ENCODE peak calls at places on chromosome 14, in ten cellular contexts. One of them, this sample, is unnamed.

GRCh38 chr14:77843155-77843554 is 43.2 kb downstream of the ADCK1 start:
- DNase-seq in Peyer's patch: no peak
- DNase-seq in IMR-90: no peak
- DNase-seq in ovary: no peak
- DNase-seq in stomach: no peak
- DNase-seq in neural progenitor cell: no peak
- DNase-seq in A549: no peak
- DNase-seq in CD8-positive, alpha-beta T cell: no peak
- DNase-seq in hepatocyte: no peak
- DNase-seq in uterus: no peak
- DNase-seq in this sample: no peak

GRCh38 chr14:65095633-65096205 is 6.6 kb downstream of the MAX start:
- DNase-seq in IMR-90: peak; percentile 74
- DNase-seq in uterus: peak; percentile 77
- DNase-seq in ovary: peak; percentile 59
- DNase-seq in CD8-positive, alpha-beta T cell: no peak
- DNase-seq in A549: no peak
- DNase-seq in stomach: peak; percentile 72
- DNase-seq in neural progenitor cell: no peak
- DNase-seq in hepatocyte: peak; percentile 53
- DNase-seq in Peyer's patch: no peak
- DNase-seq in this sample: peak; percentile 88

GRCh38 chr14:61866932-61867920 is 105.0 kb downstream of the SNAPC1 start:
- DNase-seq in Peyer's patch: no peak
- DNase-seq in stomach: no peak
- DNase-seq in hepatocyte: no peak
- DNase-seq in neural progenitor cell: no peak
- DNase-seq in CD8-positive, alpha-beta T cell: no peak
- DNase-seq in IMR-90: peak; percentile 4
- DNase-seq in uterus: no peak
- DNase-seq in ovary: no peak
- DNase-seq in A549: peak; percentile 33
- DNase-seq in this sample: no peak

GRCh38 chr14:102427642-102428041 is 64.9 kb downstream of the TECPR2 start:
- DNase-seq in neural progenitor cell: no peak
- DNase-seq in Peyer's patch: no peak
- DNase-seq in A549: no peak
- DNase-seq in uterus: no peak
- DNase-seq in CD8-positive, alpha-beta T cell: no peak
- DNase-seq in IMR-90: no peak
- DNase-seq in stomach: no peak
- DNase-seq in hepatocyte: no peak
- DNase-seq in ovary: no peak
- DNase-seq in this sample: no peak

GRCh38 chr14:71497645-71498086 is 434.6 kb upstream of the RGS6 start:
- DNase-seq in IMR-90: peak; percentile 82
- DNase-seq in uterus: no peak
- DNase-seq in A549: no peak
- DNase-seq in stomach: no peak
- DNase-seq in neural progenitor cell: no peak
- DNase-seq in hepatocyte: no peak
- DNase-seq in ovary: no peak
- DNase-seq in Peyer's patch: no peak
- DNase-seq in CD8-positive, alpha-beta T cell: no peak
- DNase-seq in this sample: no peak

GRCh38 chr14:63760014-63760413 is 32.1 kb upstream of the SGPP1 start:
- DNase-seq in A549: no peak
- DNase-seq in CD8-positive, alpha-beta T cell: no peak
- DNase-seq in stomach: no peak
- DNase-seq in neural progenitor cell: no peak
- DNase-seq in ovary: no peak
- DNase-seq in IMR-90: no peak
- DNase-seq in Peyer's patch: no peak
- DNase-seq in hepatocyte: no peak
- DNase-seq in uterus: no peak
- DNase-seq in this sample: no peak

GRCh38 chr14:104678346-104678745 is 11.1 kb upstream of the INF2 start:
- DNase-seq in hepatocyte: peak; percentile 74
- DNase-seq in uterus: peak; percentile 59
- DNase-seq in IMR-90: peak; percentile 34
- DNase-seq in A549: no peak
- DNase-seq in Peyer's patch: peak; percentile 22
- DNase-seq in neural progenitor cell: peak; percentile 57
- DNase-seq in stomach: no peak
- DNase-seq in CD8-positive, alpha-beta T cell: no peak
- DNase-seq in ovary: no peak
- DNase-seq in this sample: peak; percentile 35

GRCh38 chr14:64721899-64722298 is 17.7 kb downstream of the PLEKHG3 start:
- DNase-seq in CD8-positive, alpha-beta T cell: no peak
- DNase-seq in Peyer's patch: no peak
- DNase-seq in hepatocyte: no peak
- DNase-seq in ovary: peak; percentile 7
- DNase-seq in stomach: no peak
- DNase-seq in uterus: no peak
- DNase-seq in IMR-90: no peak
- DNase-seq in neural progenitor cell: no peak
- DNase-seq in A549: no peak
- DNase-seq in this sample: no peak

GRCh38 chr14:63893701-63894458 is 41.1 kb downstream of the SYNE2 start:
- DNase-seq in A549: peak; percentile 45
- DNase-seq in neural progenitor cell: peak; percentile 34
- DNase-seq in ovary: peak; percentile 47
- DNase-seq in stomach: peak; percentile 29
- DNase-seq in hepatocyte: peak; percentile 38
- DNase-seq in IMR-90: peak; percentile 91
- DNase-seq in CD8-positive, alpha-beta T cell: no peak
- DNase-seq in uterus: peak; percentile 77
- DNase-seq in Peyer's patch: no peak
- DNase-seq in this sample: peak; percentile 98

GRCh38 chr14:75315143-75315542 is 36.5 kb downstream of the FOS start:
- DNase-seq in ovary: no peak
- DNase-seq in IMR-90: peak; percentile 52
- DNase-seq in CD8-positive, alpha-beta T cell: no peak
- DNase-seq in Peyer's patch: no peak
- DNase-seq in neural progenitor cell: no peak
- DNase-seq in A549: no peak
- DNase-seq in hepatocyte: no peak
- DNase-seq in uterus: no peak
- DNase-seq in stomach: peak; percentile 54
- DNase-seq in this sample: no peak

GRCh38 chr14:55807536-55807935 is 227.5 kb downstream of the KTN1 start:
- DNase-seq in IMR-90: no peak
- DNase-seq in hepatocyte: no peak
- DNase-seq in Peyer's patch: no peak
- DNase-seq in CD8-positive, alpha-beta T cell: no peak
- DNase-seq in neural progenitor cell: no peak
- DNase-seq in stomach: no peak
- DNase-seq in ovary: no peak
- DNase-seq in uterus: no peak
- DNase-seq in A549: no peak
- DNase-seq in this sample: no peak

GRCh38 chr14:24339284-24340151 is at the start of gene RIPK3:
- DNase-seq in uterus: no peak
- DNase-seq in ovary: no peak
- DNase-seq in neural progenitor cell: peak; percentile 60
- DNase-seq in A549: no peak
- DNase-seq in Peyer's patch: peak; percentile 84
- DNase-seq in stomach: peak; percentile 80
- DNase-seq in CD8-positive, alpha-beta T cell: peak; percentile 69
- DNase-seq in hepatocyte: peak; percentile 70
- DNase-seq in IMR-90: no peak
- DNase-seq in this sample: no peak

GRCh38 chr14:90444077-90444696 is 47.4 kb downstream of the CALM1 start:
- DNase-seq in A549: no peak
- DNase-seq in ovary: no peak
- DNase-seq in uterus: no peak
- DNase-seq in Peyer's patch: no peak
- DNase-seq in hepatocyte: peak; percentile 85
- DNase-seq in IMR-90: no peak
- DNase-seq in stomach: no peak
- DNase-seq in CD8-positive, alpha-beta T cell: no peak
- DNase-seq in neural progenitor cell: no peak
- DNase-seq in this sample: peak; percentile 14

GRCh38 chr14:90721619-90722305 is 94.5 kb downstream of the TTC7B start:
- DNase-seq in stomach: no peak
- DNase-seq in CD8-positive, alpha-beta T cell: no peak
- DNase-seq in ovary: no peak
- DNase-seq in uterus: no peak
- DNase-seq in Peyer's patch: no peak
- DNase-seq in A549: no peak
- DNase-seq in hepatocyte: no peak
- DNase-seq in neural progenitor cell: no peak
- DNase-seq in IMR-90: peak; percentile 68
- DNase-seq in this sample: no peak

GRCh38 chr14:31880935-31881334 is 196.2 kb upstream of the ARHGAP5 start:
- DNase-seq in A549: peak; percentile 46
- DNase-seq in IMR-90: peak; percentile 90
- DNase-seq in hepatocyte: peak; percentile 47
- DNase-seq in stomach: no peak
- DNase-seq in uterus: no peak
- DNase-seq in ovary: no peak
- DNase-seq in Peyer's patch: no peak
- DNase-seq in neural progenitor cell: no peak
- DNase-seq in CD8-positive, alpha-beta T cell: no peak
- DNase-seq in this sample: peak; percentile 92

GRCh38 chr14:104110491-104111209 is 25.1 kb downstream of the ASPG start:
- DNase-seq in ovary: no peak
- DNase-seq in stomach: peak; percentile 25
- DNase-seq in CD8-positive, alpha-beta T cell: no peak
- DNase-seq in uterus: no peak
- DNase-seq in IMR-90: no peak
- DNase-seq in hepatocyte: no peak
- DNase-seq in A549: no peak
- DNase-seq in Peyer's patch: no peak
- DNase-seq in neural progenitor cell: no peak
- DNase-seq in this sample: no peak

GRCh38 chr14:103386632-103387329 is 1.6 kb downstream of the MARK3 start:
- DNase-seq in Peyer's patch: no peak
- DNase-seq in neural progenitor cell: peak; percentile 61
- DNase-seq in ovary: no peak
- DNase-seq in stomach: no peak
- DNase-seq in IMR-90: peak; percentile 35
- DNase-seq in uterus: no peak
- DNase-seq in A549: no peak
- DNase-seq in hepatocyte: no peak
- DNase-seq in CD8-positive, alpha-beta T cell: no peak
- DNase-seq in this sample: no peak

DNA sequence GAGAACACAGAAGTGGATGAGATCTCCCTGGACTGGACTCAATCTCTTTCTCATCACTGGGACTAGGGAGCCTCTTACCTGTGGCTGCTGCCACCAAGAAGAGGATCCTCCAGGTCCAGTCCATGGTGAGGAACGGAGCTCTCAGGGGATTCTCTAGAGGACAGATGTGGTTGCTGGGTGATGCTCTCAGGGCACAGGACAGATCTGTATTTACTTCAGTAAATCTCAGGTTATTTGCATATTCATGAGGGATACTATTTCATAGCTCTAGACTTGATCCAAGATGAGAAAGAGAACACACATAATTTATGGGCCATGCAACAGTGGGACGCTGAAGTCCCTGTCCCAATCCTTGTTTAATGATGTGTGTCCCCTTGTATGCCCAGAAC is 460.5 kb downstream of the TMEM121 start:
- DNase-seq in uterus: no peak
- DNase-seq in Peyer's patch: no peak
- DNase-seq in A549: no peak
- DNase-seq in CD8-positive, alpha-beta T cell: no peak
- DNase-seq in neural progenitor cell: no peak
- DNase-seq in ovary: no peak
- DNase-seq in stomach: no peak
- DNase-seq in hepatocyte: no peak
- DNase-seq in IMR-90: no peak
- DNase-seq in this sample: no peak
- H3K4me1 ChIP-seq in uterus: no peaks in the 10 kb centered on the region
- H3K4me1 ChIP-seq in Peyer's patch: no peaks in the 10 kb centered on the region
- H3K4me1 ChIP-seq in A549: no peaks in the 10 kb centered on the region
- H3K4me1 ChIP-seq in CD8-positive, alpha-beta T cell: peaks cover 54% of the 10 kb centered on the region
- H3K4me1 ChIP-seq in neural progenitor cell: no peaks in the 10 kb centered on the region
- H3K4me1 ChIP-seq in ovary: no peaks in the 10 kb centered on the region
- H3K4me1 ChIP-seq in stomach: no peaks in the 10 kb centered on the region
- H3K4me1 ChIP-seq in hepatocyte: no peaks in the 10 kb centered on the region
- H3K4me1 ChIP-seq in IMR-90: no peaks in the 10 kb centered on the region
- H3K4me1 ChIP-seq in this sample: no peaks in the 10 kb centered on the region

GRCh38 chr14:106844608-106845285 is 1318.4 kb downstream of the TMEM121 start:
- DNase-seq in ovary: peak; percentile 85
- DNase-seq in stomach: peak; percentile 64
- DNase-seq in CD8-positive, alpha-beta T cell: peak; percentile 59
- DNase-seq in hepatocyte: no peak
- DNase-seq in IMR-90: no peak
- DNase-seq in uterus: peak; percentile 69
- DNase-seq in neural progenitor cell: no peak
- DNase-seq in Peyer's patch: peak; percentile 86
- DNase-seq in A549: peak; percentile 58
- DNase-seq in this sample: no peak
- H3K9me3 ChIP-seq in ovary: no peaks in the 10 kb centered on the region
- H3K9me3 ChIP-seq in stomach: no peaks in the 10 kb centered on the region
- H3K9me3 ChIP-seq in CD8-positive, alpha-beta T cell: no peaks in the 10 kb centered on the region
- H3K9me3 ChIP-seq in hepatocyte: no peaks in the 10 kb centered on the region
- H3K9me3 ChIP-seq in IMR-90: peaks cover 23% of the 10 kb centered on the region
- H3K9me3 ChIP-seq in uterus: no peaks in the 10 kb centered on the region
- H3K9me3 ChIP-seq in neural progenitor cell: peaks cover 17% of the 10 kb centered on the region
- H3K9me3 ChIP-seq in Peyer's patch: no peaks in the 10 kb centered on the region
- H3K9me3 ChIP-seq in A549: no peaks in the 10 kb centered on the region
- H3K9me3 ChIP-seq in this sample: peaks cover 3% of the 10 kb centered on the region

DNA sequence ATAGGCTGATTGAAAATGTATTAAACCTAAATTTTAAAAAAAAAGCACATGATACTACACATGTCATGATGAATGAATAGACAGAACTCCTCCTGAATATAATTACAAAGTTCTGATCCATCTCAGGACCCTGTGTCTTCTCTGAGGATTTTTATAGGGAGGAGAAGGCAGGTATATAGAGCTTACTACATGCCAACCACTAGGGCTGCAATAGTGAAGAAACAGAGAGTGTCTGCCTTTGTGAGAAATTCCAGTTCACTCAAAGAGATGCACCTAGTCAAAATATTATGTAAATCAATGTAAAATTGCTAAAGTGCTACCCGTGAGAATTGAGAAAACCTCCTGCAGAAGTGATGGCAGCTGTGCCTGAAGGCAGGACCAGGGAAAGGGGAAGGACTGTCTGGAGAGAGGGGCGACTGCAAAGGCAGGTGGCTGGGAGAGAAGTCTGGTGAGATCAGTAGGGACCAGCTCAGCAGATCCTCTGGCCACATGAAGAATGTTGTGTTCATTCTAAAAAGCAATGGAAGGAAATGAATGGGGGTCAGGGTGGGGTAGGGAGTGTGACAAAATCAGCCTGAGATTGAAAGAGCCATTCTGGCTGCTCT is 15.1 kb downstream of the ABHD4 start:
- DNase-seq in ovary: no peak
- DNase-seq in IMR-90: no peak
- DNase-seq in A549: no peak
- DNase-seq in CD8-positive, alpha-beta T cell: no peak
- DNase-seq in uterus: no peak
- DNase-seq in neural progenitor cell: no peak
- DNase-seq in hepatocyte: no peak
- DNase-seq in stomach: no peak
- DNase-seq in Peyer's patch: no peak
- DNase-seq in this sample: no peak
- TF ChIP-seq CTCF in ovary: no peak
- TF ChIP-seq CTCF in IMR-90: peak; percentile 34
- TF ChIP-seq CTCF in A549: no peak
- TF ChIP-seq CTCF in CD8-positive, alpha-beta T cell: no peak
- TF ChIP-seq CTCF in uterus: no peak
- TF ChIP-seq CTCF in neural progenitor cell: peak; percentile 9
- TF ChIP-seq CTCF in hepatocyte: peak; percentile 13
- TF ChIP-seq CTCF in stomach: no peak
- TF ChIP-seq CTCF in Peyer's patch: no peak
- TF ChIP-seq CTCF in this sample: peak; percentile 3

GRCh38 chr14:96080571-96080970 is 41.4 kb downstream of the C14orf132 start:
- DNase-seq in hepatocyte: no peak
- DNase-seq in ovary: no peak
- DNase-seq in A549: no peak
- DNase-seq in neural progenitor cell: no peak
- DNase-seq in stomach: no peak
- DNase-seq in Peyer's patch: no peak
- DNase-seq in CD8-positive, alpha-beta T cell: no peak
- DNase-seq in uterus: no peak
- DNase-seq in IMR-90: no peak
- DNase-seq in this sample: no peak
- H3K4me1 ChIP-seq in hepatocyte: peaks cover 3% of the 10 kb centered on the region
- H3K4me1 ChIP-seq in ovary: no peaks in the 10 kb centered on the region
- H3K4me1 ChIP-seq in A549: peaks cover 11% of the 10 kb centered on the region
- H3K4me1 ChIP-seq in neural progenitor cell: no peaks in the 10 kb centered on the region
- H3K4me1 ChIP-seq in stomach: no peaks in the 10 kb centered on the region
- H3K4me1 ChIP-seq in Peyer's patch: no peaks in the 10 kb centered on the region
- H3K4me1 ChIP-seq in CD8-positive, alpha-beta T cell: no peaks in the 10 kb centered on the region
- H3K4me1 ChIP-seq in uterus: peaks cover 3% of the 10 kb centered on the region
- H3K4me1 ChIP-seq in IMR-90: no peaks in the 10 kb centered on the region
- H3K4me1 ChIP-seq in this sample: peaks cover 3% of the 10 kb centered on the region

This sample was measured in cardiac muscle cell.